ENCODE peak calls at places on chromosomes 16 and 17, in ten cellular contexts. U, M, K, C, P, B, H, Q, O and N are unnamed samples.

GRCh38 chr17:82536220-82537201 is 17.0 kb downstream of the FOXK2 start:
- DNase-seq in U (peak; percentile 63), B (peak; percentile 56), P (peak; percentile 87), H (peak; percentile 92), K (no peak), Q (peak; percentile 13), O (peak; percentile 59), M (peak; percentile 66), C (peak; percentile 30), N (peak; percentile 14)

GRCh38 chr17:7627250-7628121 is at the start of gene SAT2:
- DNase-seq in U (peak; percentile 96), H (peak; percentile 95), Q (peak; percentile 91), C (peak; percentile 94), P (peak; percentile 94), O (peak; percentile 100), K (peak; percentile 84), M (peak; percentile 60), B (peak; percentile 97), N (peak; percentile 95)

GRCh38 chr16:67661101-67661661 is 421 bp downstream of the PARD6A start:
- DNase-seq in M (no peak), P (peak; percentile 28), H (peak; percentile 51), U (peak; percentile 84), C (no peak), O (peak; percentile 89), B (peak; percentile 27), K (no peak), Q (peak; percentile 48), N (no peak)

GRCh38 chr16:54812229-54812628 is 118.4 kb upstream of the IRX5 start:
- DNase-seq in P (peak; percentile 21), U (no peak), M (no peak), H (peak; percentile 16), K (no peak), C (no peak), Q (no peak), B (no peak), O (no peak), N (no peak)

GRCh38 chr17:34307110-34307509 is 12.1 kb upstream of the CCL8 start:
- DNase-seq in U (no peak), Q (no peak), K (no peak), P (peak; percentile 88), B (no peak), H (peak; percentile 88), C (no peak), O (no peak), M (no peak), N (no peak)

GRCh38 chr16:1093284-1094123 is 2.5 kb downstream of the C1QTNF8 start:
- DNase-seq in B (no peak), U (no peak), H (peak; percentile 11), O (peak; percentile 76), M (no peak), K (no peak), P (no peak), C (no peak), Q (no peak), N (no peak)

GRCh38 chr17:4335185-4335584 is 31.3 kb downstream of the UBE2G1 start:
- DNase-seq in C (no peak), Q (no peak), K (no peak), O (no peak), U (no peak), P (no peak), H (no peak), M (no peak), B (no peak), N (no peak)

GRCh38 chr17:7587831-7588230 is 2.1 kb downstream of the SOX15 start:
- DNase-seq in O (peak; percentile 51), C (no peak), B (no peak), K (no peak), P (no peak), U (no peak), M (no peak), H (no peak), Q (no peak), N (no peak)

GRCh38 chr17:37399404-37399803 is 7.2 kb downstream of the ACACA start:
- DNase-seq in P (no peak), H (peak; percentile 14), U (no peak), B (no peak), M (no peak), K (no peak), Q (no peak), C (no peak), O (no peak), N (no peak)

GRCh38 chr17:82399030-82399429 is 19.1 kb upstream of the HEXD start:
- DNase-seq in K (no peak), H (peak; percentile 21), C (no peak), O (no peak), U (peak; percentile 67), M (peak; percentile 85), Q (no peak), B (peak; percentile 65), P (peak; percentile 99), N (no peak)

GRCh38 chr16:14672403-14672971 is 21.6 kb downstream of the PLA2G10 start:
- DNase-seq in H (no peak), B (no peak), M (no peak), O (no peak), P (no peak), Q (no peak), U (no peak), K (no peak), C (no peak), N (no peak)

GRCh38 chr16:62014534-62014933 is 21.7 kb downstream of the CDH8 start:
- DNase-seq in U (no peak), C (no peak), M (no peak), H (no peak), P (no peak), Q (no peak), K (no peak), B (no peak), O (no peak), N (no peak)

GRCh38 chr17:44304651-44305050 is 3.8 kb upstream of the RUNDC3A start:
- DNase-seq in M (no peak), P (peak; percentile 38), B (no peak), C (no peak), H (no peak), U (no peak), O (no peak), K (no peak), Q (no peak), N (no peak)

GRCh38 chr17:69677130-69677529 is 262.6 kb downstream of the MAP2K6 start:
- DNase-seq in C (no peak), U (no peak), Q (no peak), M (no peak), H (peak; percentile 13), K (no peak), O (no peak), B (no peak), P (peak; percentile 12), N (no peak)

GRCh38 chr17:59428896-59429460 is 97.5 kb downstream of the YPEL2 start:
- DNase-seq in P (peak; percentile 17), K (no peak), B (no peak), Q (no peak), U (no peak), M (no peak), O (no peak), C (no peak), H (no peak), N (no peak)

DNA sequence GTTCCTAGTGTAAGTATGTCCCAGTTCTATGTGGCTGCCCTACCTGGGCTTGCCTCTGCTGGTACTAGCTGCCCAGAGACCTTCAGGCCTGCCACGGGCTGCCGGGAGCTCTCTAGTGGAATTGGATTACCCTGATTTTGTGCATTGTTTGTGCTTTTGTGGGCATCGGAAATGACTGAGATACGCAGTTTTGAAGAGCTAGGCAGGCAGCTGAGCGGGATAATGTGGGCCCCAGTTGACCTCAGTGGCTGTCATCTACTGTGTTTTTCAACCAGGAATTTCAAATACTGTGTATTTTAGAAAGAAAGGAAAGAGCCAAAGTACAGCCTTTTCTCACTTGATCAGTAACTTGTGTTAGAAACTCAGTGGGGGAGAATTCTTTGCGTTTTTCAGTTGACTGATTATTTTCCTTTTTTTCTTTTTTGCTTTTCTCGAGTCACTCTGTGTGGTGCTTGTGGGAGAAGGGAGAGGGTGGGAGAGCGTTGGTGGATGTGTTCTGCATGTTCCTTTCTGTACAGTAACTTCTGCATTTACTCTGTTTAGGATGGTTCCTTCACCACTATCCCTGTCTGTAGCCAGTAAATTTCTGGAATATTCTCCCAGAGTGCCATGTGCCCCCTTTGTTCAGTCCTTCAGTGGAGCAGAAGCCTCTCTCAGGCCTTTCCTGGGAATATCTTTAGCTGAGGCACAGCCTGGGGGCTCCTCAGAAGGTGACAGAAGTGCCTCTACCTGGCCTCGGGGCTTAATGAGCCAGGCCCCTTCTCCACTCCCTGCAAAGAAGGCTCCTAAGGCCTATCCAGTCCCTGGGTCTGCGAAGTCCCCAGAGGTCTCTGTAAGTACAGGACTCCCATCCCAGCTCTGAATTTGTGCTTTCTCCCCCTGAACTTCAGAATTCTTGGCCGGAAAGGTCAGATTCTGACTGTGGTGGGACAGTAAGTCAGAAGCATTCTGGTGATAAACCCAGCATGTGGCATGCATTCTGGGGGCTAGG is 15.0 kb upstream of the SLC12A3 start:
- DNase-seq in Q (no peak), C (no peak), O (no peak), K (no peak), H (peak; percentile 31), U (no peak), P (peak; percentile 6), B (no peak), M (no peak), N (no peak)
- TF ChIP-seq CTCF in Q (no peak), C (no peak), O (no peak), K (no peak), H (no peak), U (no peak), P (no peak), B (no peak), M (no peak), N (no peak)

GRCh38 chr17:61583242-61583641 is 7.8 kb downstream of the NACA2 start:
- DNase-seq in O (no peak), M (peak; percentile 37), H (peak; percentile 62), C (no peak), K (no peak), P (peak; percentile 76), U (peak; percentile 62), B (no peak), Q (no peak), N (no peak)
- TF ChIP-seq CTCF in O (peak; percentile 39), M (peak; percentile 39), H (peak; percentile 38), C (peak; percentile 41), K (no peak), P (peak; percentile 52), U (peak; percentile 49), B (no peak), Q (peak; percentile 50), N (peak; percentile 62)

GRCh38 chr17:67801626-67802175 is 23.6 kb upstream of the BPTF start:
- DNase-seq in H (no peak), C (no peak), M (no peak), U (no peak), K (no peak), Q (no peak), P (no peak), O (peak; percentile 77), B (no peak), N (no peak)
- TF ChIP-seq CTCF in H (peak; percentile 3), C (no peak), M (no peak), U (no peak), K (no peak), Q (no peak), P (no peak), O (peak; percentile 59), B (no peak), N (no peak)

DNA sequence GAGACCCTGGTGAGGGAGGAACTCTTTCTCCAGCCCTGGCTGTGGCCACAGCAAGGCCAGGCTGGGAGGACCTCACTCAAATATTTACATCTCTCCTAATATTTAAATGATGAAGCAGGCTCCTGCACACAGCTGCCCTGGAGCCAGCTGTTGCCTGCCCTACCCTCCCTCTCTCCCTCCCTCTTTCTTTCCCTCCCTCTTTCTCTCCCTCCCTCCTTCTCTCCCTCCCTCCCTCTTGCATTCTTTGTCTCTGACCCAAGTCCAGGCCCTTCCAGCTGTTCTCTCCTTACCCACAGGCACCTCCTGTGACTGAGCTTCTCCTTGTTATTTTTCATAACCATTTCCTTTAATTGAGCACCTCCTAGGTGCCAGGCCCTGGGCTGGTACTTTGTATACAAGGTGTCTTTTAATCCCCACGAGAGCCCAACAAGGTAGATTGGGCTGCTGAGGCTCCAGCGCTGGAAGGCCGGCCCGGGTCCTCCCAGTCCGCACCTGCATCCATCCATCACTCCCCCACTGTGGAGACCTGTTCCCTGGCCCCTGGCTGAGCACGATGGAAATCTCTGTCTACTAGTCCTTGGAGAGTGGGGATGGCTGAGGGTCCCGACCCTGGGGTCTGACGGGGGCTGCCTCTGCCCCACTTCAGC is 242.3 kb downstream of the SEC14L1 start:
- DNase-seq in O (no peak), M (no peak), H (peak; percentile 72), K (no peak), U (no peak), C (no peak), P (peak; percentile 75), B (no peak), Q (no peak), N (no peak)
- TF ChIP-seq CTCF in O (no peak), M (no peak), H (no peak), K (no peak), U (no peak), C (no peak), P (no peak), B (no peak), Q (no peak), N (no peak)